ENCODE peak calls at places on chromosomes 4 and X, in four cellular contexts. One of them, this sample, is unnamed.

GRCh38 chr4:95674451-95675095 is 125.8 kb upstream of the UNC5C start:
- DNase-seq in SK-N-SH: no peak
- DNase-seq in GM12878: no peak
- DNase-seq in HepG2: no peak
- DNase-seq in this sample: no peak

GRCh38 chr4:110886270-110886669 is 263.4 kb upstream of the PITX2 start:
- DNase-seq in HepG2: no peak
- DNase-seq in GM12878: no peak
- DNase-seq in SK-N-SH: no peak
- DNase-seq in this sample: no peak

GRCh38 chr4:55636622-55636999 is 513 bp upstream of the NMU start:
- DNase-seq in SK-N-SH: peak
- DNase-seq in GM12878: no peak
- DNase-seq in HepG2: no peak
- DNase-seq in this sample: no peak

GRCh38 chr4:82770607-82771006 is 28.0 kb downstream of the SCD5 start:
- DNase-seq in GM12878: no peak
- DNase-seq in HepG2: no peak
- DNase-seq in SK-N-SH: peak
- DNase-seq in this sample: no peak

GRCh38 chrX:39592776-39593175 is 505.0 kb downstream of the BCOR start:
- DNase-seq in HepG2: no peak
- DNase-seq in GM12878: no peak
- DNase-seq in SK-N-SH: no peak
- DNase-seq in this sample: no peak

GRCh38 chr4:152352645-152353116 is 183.2 kb downstream of the FBXW7 start:
- DNase-seq in GM12878: peak
- DNase-seq in SK-N-SH: peak
- DNase-seq in HepG2: peak
- DNase-seq in this sample: peak

GRCh38 chr4:39576268-39576667 is 49.0 kb upstream of the UGDH start:
- DNase-seq in GM12878: no peak
- DNase-seq in SK-N-SH: no peak
- DNase-seq in HepG2: no peak
- DNase-seq in this sample: no peak

GRCh38 chrX:52923781-52924241 is 26.7 kb downstream of the FAM156B start:
- DNase-seq in SK-N-SH: no peak
- DNase-seq in HepG2: no peak
- DNase-seq in GM12878: peak
- DNase-seq in this sample: no peak

GRCh38 chr4:130249002-130249401 is 1153.0 kb downstream of the C4orf33 start:
- DNase-seq in HepG2: no peak
- DNase-seq in GM12878: no peak
- DNase-seq in SK-N-SH: no peak
- DNase-seq in this sample: no peak

GRCh38 chr4:111630705-111631104 is 514.5 kb upstream of the FAM241A start:
- DNase-seq in SK-N-SH: peak
- DNase-seq in GM12878: no peak
- DNase-seq in HepG2: peak
- DNase-seq in this sample: peak

GRCh38 chr4:70915048-70915815 is 13.1 kb downstream of the MOB1B start:
- DNase-seq in SK-N-SH: no peak
- DNase-seq in HepG2: no peak
- DNase-seq in GM12878: no peak
- DNase-seq in this sample: no peak

DNA sequence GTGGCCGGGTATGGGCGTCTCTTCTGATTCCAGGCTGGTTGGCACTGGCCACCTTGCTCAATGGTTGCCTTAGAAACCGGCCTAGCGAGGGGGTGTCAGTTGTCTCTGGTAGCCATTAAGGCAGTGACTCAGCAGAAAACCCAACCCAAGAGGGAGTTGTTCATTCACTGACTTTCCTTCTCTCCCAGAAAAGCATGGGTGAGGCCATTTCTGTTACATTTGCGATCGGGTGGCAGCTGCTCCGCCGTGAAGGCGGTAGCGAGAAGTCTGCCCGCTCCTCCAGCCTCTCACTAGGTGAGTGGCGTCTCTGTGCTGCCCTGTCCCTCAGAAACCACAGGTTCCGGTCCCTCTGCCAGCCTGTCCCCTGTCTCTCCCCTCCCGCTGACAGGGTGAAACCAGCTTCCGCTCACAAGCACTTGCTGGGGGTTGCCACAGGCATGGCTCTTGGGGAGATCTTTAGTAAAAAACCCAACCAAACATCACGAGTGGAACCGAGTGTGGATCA is 17.4 kb downstream of the IRAK1 start:
- DNase-seq in GM12878: no peak
- DNase-seq in HepG2: no peak
- DNase-seq in SK-N-SH: no peak
- DNase-seq in this sample: no peak
- TF ChIP-seq RAD21 in GM12878: no peak
- TF ChIP-seq RAD21 in HepG2: no peak
- TF ChIP-seq RAD21 in SK-N-SH: no peak
- TF ChIP-seq RAD21 in this sample: no peak

GRCh38 chr4:158667651-158668198 is 4.0 kb downstream of the C4orf46 start:
- DNase-seq in SK-N-SH: peak
- DNase-seq in HepG2: peak
- DNase-seq in GM12878: no peak
- DNase-seq in this sample: no peak
- TF ChIP-seq CTCF in SK-N-SH: peak
- TF ChIP-seq CTCF in HepG2: peak
- TF ChIP-seq CTCF in GM12878: peak
- TF ChIP-seq CTCF in this sample: peak

GRCh38 chr4:154640999-154641398 is 28.5 kb upstream of the FGG start:
- DNase-seq in GM12878: no peak
- DNase-seq in HepG2: no peak
- DNase-seq in SK-N-SH: no peak
- DNase-seq in this sample: no peak

GRCh38 chr4:154642361-154642760 is 29.9 kb upstream of the FGG start:
- DNase-seq in GM12878: no peak
- DNase-seq in HepG2: no peak
- DNase-seq in SK-N-SH: no peak
- DNase-seq in this sample: no peak

DNA sequence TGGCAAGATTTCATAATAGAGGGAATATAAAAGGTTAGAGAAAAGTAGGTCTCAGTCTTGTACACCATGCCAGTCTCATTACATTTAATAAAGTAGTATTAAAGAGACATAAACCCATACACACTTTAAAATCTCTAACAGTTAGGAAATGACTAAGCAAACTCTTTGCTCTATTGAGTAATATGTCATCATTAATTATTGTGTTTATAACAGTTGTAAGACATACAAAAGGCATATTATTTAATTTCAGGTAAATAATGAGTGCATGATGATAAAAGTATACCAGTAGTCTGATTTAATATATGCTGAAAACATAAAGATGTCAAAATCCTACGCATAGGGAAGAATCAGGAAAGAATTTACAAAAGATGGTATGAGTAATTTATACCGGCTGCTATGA is 31.0 kb upstream of the FGG start:
- DNase-seq in GM12878: no peak
- DNase-seq in SK-N-SH: no peak
- DNase-seq in HepG2: no peak
- DNase-seq in this sample: no peak
- TF ChIP-seq RAD21 in GM12878: no peak
- TF ChIP-seq RAD21 in SK-N-SH: no peak
- TF ChIP-seq RAD21 in HepG2: no peak
- TF ChIP-seq RAD21 in this sample: no peak

GRCh38 chr4:107050525-107051135 is 14.5 kb upstream of the DKK2 start:
- DNase-seq in HepG2: peak
- DNase-seq in SK-N-SH: no peak
- DNase-seq in GM12878: no peak
- DNase-seq in this sample: peak
- TF ChIP-seq CTCF in HepG2: peak
- TF ChIP-seq CTCF in SK-N-SH: peak
- TF ChIP-seq CTCF in GM12878: peak
- TF ChIP-seq CTCF in this sample: peak

GRCh38 chrX:49316085-49316484 is 5.8 kb upstream of the GAGE12J start:
- DNase-seq in GM12878: no peak
- DNase-seq in HepG2: no peak
- DNase-seq in SK-N-SH: no peak
- DNase-seq in this sample: no peak
- TF ChIP-seq RAD21 in GM12878: no peak
- TF ChIP-seq RAD21 in HepG2: no peak
- TF ChIP-seq RAD21 in SK-N-SH: no peak
- TF ChIP-seq RAD21 in this sample: no peak

GRCh38 chr4:125187221-125187620 is 127.5 kb upstream of the FAT4 start:
- DNase-seq in GM12878: no peak
- DNase-seq in HepG2: no peak
- DNase-seq in SK-N-SH: no peak
- DNase-seq in this sample: no peak
- TF ChIP-seq CTCF in GM12878: no peak
- TF ChIP-seq CTCF in HepG2: no peak
- TF ChIP-seq CTCF in SK-N-SH: no peak
- TF ChIP-seq CTCF in this sample: no peak

DNA sequence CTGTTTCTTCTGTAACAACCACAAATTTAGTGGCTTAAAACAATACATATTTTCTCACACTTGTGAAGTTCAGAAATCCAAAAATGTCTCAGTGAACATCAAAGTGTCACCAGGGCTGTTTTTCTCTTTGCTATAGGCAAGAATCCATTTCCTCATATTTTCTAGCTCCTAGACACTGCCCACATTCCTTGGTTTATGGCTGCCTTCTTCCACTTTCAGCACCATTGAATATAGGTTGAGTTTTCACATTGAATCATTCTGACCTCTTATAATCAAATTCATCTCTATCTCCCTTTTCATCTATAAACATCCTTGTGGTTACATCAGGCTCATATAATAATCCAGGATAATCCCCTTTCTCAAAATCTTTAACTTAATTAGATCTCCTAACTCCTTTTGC is 37.0 kb upstream of the TACR3 start:
- DNase-seq in HepG2: no peak
- DNase-seq in GM12878: no peak
- DNase-seq in SK-N-SH: no peak
- DNase-seq in this sample: no peak
- TF ChIP-seq RAD21 in HepG2: no peak
- TF ChIP-seq RAD21 in GM12878: no peak
- TF ChIP-seq RAD21 in SK-N-SH: no peak
- TF ChIP-seq RAD21 in this sample: no peak

GRCh38 chr4:185730387-185730786 is 81.6 kb downstream of the SORBS2 start:
- DNase-seq in SK-N-SH: no peak
- DNase-seq in GM12878: no peak
- DNase-seq in HepG2: no peak
- DNase-seq in this sample: no peak

GRCh38 chr4:185734214-185734613 is 77.8 kb downstream of the SORBS2 start:
- DNase-seq in SK-N-SH: no peak
- DNase-seq in GM12878: peak
- DNase-seq in HepG2: no peak
- DNase-seq in this sample: no peak

GRCh38 chr4:185728886-185729285 is 83.1 kb downstream of the SORBS2 start:
- DNase-seq in GM12878: no peak
- DNase-seq in HepG2: no peak
- DNase-seq in SK-N-SH: no peak
- DNase-seq in this sample: no peak

GRCh38 chr4:185729300-185729912 is 82.6 kb downstream of the SORBS2 start:
- DNase-seq in GM12878: no peak
- DNase-seq in SK-N-SH: no peak
- DNase-seq in HepG2: no peak
- DNase-seq in this sample: no peak

DNA sequence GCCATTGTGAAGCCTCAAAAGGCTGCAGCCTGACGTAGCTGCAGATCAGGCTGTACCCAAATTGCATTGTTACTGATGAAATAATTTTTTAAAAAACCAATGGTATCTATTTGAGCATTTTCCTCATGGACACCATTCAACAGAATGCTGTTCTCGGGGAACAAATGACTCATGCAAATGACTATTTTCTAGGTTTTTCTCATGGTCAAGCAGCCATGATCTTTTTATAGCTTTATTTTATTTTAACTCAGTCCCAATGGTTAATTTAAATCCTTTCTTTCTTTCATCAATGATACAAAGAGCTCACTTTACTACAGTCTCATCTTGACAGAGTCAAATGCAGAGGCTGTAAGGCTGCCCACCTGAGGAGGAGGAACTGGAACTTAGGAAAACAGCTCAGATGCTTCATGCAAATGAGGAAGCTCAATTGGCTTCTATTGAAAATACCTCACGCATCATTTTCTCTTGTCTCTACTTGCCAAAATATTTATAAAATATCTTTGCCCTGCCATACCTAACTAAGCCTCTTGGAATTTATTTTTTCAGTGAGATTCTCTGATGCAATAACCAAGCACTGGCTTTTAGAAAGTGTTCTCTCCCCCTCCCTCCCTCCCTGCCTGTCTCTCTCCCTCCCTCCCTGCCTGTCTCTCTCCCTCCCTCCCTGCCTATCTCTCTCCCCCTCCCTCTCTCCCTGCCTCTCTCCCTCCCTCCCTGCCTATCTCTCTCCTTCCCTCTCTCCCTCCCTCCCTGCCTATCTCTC is 81.0 kb downstream of the SORBS2 start:
- DNase-seq in HepG2: no peak
- DNase-seq in GM12878: no peak
- DNase-seq in SK-N-SH: no peak
- DNase-seq in this sample: no peak
- TF ChIP-seq CTCF in HepG2: no peak
- TF ChIP-seq CTCF in GM12878: no peak
- TF ChIP-seq CTCF in SK-N-SH: no peak
- TF ChIP-seq CTCF in this sample: no peak

DNA sequence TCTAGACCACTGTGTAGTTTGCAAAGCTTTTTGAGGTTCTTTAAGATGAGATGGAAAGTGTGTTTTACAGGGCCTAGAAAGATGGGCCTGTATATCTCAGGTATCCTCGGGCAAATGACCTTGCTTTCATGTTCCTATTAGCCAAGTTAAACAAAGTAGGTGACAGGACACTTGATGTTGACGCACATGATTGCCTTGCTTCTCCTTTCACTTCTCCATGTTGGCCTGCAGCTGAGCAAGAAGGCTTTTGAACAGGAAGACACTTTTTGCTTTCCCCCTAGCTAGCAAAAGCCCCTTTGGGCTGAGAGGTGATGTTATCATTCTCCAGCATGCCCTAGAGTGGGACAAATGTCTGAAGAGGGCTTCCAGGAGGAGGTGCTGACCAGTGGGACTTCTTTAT is 202.1 kb downstream of the GPC3 start:
- DNase-seq in HepG2: no peak
- DNase-seq in GM12878: peak
- DNase-seq in SK-N-SH: no peak
- DNase-seq in this sample: no peak
- TF ChIP-seq RAD21 in HepG2: no peak
- TF ChIP-seq RAD21 in GM12878: no peak
- TF ChIP-seq RAD21 in SK-N-SH: no peak
- TF ChIP-seq RAD21 in this sample: no peak

GRCh38 chr4:63528592-63528991 is 880.7 kb downstream of the TECRL start:
- DNase-seq in SK-N-SH: no peak
- DNase-seq in GM12878: no peak
- DNase-seq in HepG2: no peak
- DNase-seq in this sample: no peak
- TF ChIP-seq CTCF in SK-N-SH: peak
- TF ChIP-seq CTCF in GM12878: no peak
- TF ChIP-seq CTCF in HepG2: no peak
- TF ChIP-seq CTCF in this sample: no peak

This sample was measured in HCT116.